ENCODE peak calls at places on chromosomes 2 and 18, in four cellular contexts. T is HepG2, G is GM12878, F is K562. S is an unnamed sample.

GRCh38 chr18:78905334-78905733 is 74.3 kb upstream of the SALL3 start:
- DNase-seq in T (no peak), G (no peak), F (no peak), S (peak)

GRCh38 chr2:239765911-239766310 is 259.2 kb downstream of the NDUFA10 start:
- DNase-seq in T (no peak), G (no peak), F (no peak), S (no peak)

GRCh38 chr18:26429535-26429934 is 118.8 kb downstream of the KCTD1 start:
- DNase-seq in T (peak), G (no peak), F (no peak), S (peak)

GRCh38 chr18:70826571-70826970 is 537.7 kb downstream of the SOCS6 start:
- DNase-seq in T (no peak), G (no peak), F (no peak), S (no peak)

GRCh38 chr2:236208281-236208900 is 40.2 kb upstream of the GBX2 start:
- DNase-seq in T (no peak), G (no peak), F (no peak), S (no peak)

GRCh38 chr2:47194410-47194809 is 39.3 kb upstream of the STPG4 start:
- DNase-seq in T (no peak), G (no peak), F (no peak), S (no peak)

GRCh38 chr18:57630759-57631660 is 9.4 kb upstream of the NARS1 start:
- DNase-seq in T (no peak), G (peak), F (no peak), S (no peak)

GRCh38 chr2:190179754-190180312 is 117.3 kb upstream of the MSTN start:
- DNase-seq in T (no peak), G (no peak), F (no peak), S (no peak)

GRCh38 chr2:28415010-28415409 is 22.4 kb downstream of the FOSL2 start:
- DNase-seq in T (no peak), G (no peak), F (no peak), S (no peak)

GRCh38 chr2:216023055-216023648 is 9.8 kb upstream of the MREG start:
- DNase-seq in T (peak), G (no peak), F (peak), S (peak)

GRCh38 chr18:7021994-7022840 is 95.4 kb downstream of the LAMA1 start:
- DNase-seq in T (peak), G (no peak), F (peak), S (no peak)

GRCh38 chr2:214215107-214215506 is 195.7 kb upstream of the VWC2L start:
- DNase-seq in T (no peak), G (no peak), F (no peak), S (no peak)

GRCh38 chr18:45478889-45479288 is 136.4 kb upstream of the SLC14A2 start:
- DNase-seq in T (no peak), G (no peak), F (no peak), S (no peak)

GRCh38 chr2:161017780-161018440 is 142.3 kb upstream of the TANK start:
- DNase-seq in T (no peak), G (no peak), F (no peak), S (no peak)

GRCh38 chr2:174138161-174138560 is 110.2 kb downstream of the OLA1 start:
- DNase-seq in T (peak), G (no peak), F (peak), S (no peak)

GRCh38 chr2:172101707-172102158 is 967 bp downstream of the DLX2 start:
- DNase-seq in T (no peak), G (no peak), F (no peak), S (no peak)

GRCh38 chr2:188369365-188369764 is 77.7 kb downstream of the GULP1 start:
- DNase-seq in T (peak), G (no peak), F (peak), S (no peak)

GRCh38 chr2:199456383-199457146 is 1.2 kb downstream of the SATB2 start:
- DNase-seq in T (no peak), G (no peak), F (no peak), S (no peak)

GRCh38 chr2:173806761-173807160 is 158.4 kb downstream of the SP3 start:
- DNase-seq in T (no peak), G (no peak), F (no peak), S (no peak)

GRCh38 chr2:88764850-88765153 is 73.3 kb downstream of the RPIA start:
- DNase-seq in T (no peak), G (no peak), F (no peak), S (no peak)

GRCh38 chr18:47345996-47346395 is 94.5 kb upstream of the SKOR2 start:
- DNase-seq in T (no peak), G (no peak), F (no peak), S (no peak)

DNA sequence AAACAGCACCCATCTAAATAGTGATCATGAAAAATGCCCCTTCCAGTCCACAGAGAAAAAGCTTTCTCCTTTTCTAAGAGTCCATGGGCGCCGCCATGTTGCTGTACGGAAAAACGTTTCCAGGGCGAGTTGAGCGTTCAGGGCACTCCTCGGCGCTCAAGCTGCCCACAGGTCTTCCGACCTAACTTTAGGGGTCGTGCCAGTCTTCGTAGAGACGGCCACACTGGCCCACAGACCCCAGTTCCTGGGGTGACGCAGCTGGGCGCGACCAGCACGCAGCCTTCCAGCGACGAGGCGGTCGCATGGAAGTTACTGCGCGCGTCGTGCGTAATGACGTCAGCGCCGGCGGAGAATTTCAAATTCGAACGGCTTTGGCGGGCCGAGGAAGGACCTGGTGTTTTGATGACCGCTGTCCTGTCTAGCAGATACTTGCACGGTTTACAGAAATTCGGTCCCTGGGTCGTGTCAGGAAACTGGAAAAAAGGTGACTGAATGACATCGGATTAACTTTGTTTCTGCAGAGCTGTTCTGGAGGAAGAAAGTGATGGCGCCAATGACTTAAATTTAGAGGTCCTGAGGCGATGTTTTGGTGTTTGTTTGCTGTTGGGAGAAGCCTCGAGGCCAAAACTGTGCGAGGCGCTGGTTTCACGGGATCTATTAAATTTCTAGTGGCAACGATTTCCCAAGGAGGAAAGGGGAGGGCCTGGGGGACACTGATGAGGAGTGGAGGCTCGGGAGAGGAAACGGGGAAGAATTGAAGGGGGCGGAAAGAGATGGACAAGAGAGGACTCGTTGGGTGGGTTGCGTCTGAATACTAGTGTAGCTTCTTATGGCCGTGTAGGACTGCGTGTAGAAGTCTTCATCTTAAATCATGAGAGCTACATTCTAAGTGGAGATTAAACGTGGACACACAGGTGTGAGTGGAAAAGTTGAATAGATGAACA is at the start of the genes METTL4 and NDC80:
- DNase-seq in T (peak), G (peak), F (peak), S (peak)
- TF ChIP-seq EP300 in T (no peak), G (no peak), F (peak), S (no peak)

DNA sequence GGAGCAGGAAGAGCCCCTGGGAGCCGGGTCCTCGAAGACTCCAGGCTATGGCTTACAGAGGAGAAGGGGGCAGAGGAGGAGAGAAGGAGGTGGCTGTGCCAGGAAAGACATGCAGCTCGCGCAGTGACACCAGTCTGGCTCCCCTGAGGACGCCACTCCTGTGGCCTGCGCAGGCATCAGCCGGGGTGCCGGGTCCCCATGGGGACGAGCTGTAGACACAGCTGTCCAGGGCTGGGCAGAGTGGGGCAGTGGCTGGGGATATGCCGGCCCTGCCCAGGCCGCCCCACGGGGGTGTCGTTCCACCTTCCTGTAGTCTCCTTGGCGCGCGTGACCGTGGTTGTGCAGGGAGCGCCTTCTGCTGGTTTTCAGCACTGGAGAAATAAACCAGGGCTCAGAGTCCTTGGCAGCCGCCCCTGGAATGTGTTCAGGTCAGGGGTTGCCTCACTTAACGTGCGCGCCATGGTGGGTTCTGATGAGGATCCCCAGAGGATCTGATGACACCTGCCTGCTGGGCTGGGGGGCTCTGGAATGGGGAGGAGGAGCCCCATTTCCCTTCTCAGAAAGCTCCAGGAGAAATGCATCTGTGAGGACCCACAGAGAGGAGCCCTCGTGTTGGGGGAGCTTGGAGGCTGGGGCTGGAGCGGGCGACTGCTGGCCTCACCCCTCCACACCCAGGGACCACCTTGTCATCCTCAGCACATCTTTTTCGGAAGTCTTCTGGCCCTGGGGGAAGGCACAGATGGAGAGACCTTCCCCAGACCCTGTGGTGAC is 26.7 kb downstream of the RAMP1 start:
- DNase-seq in T (no peak), G (no peak), F (no peak), S (no peak)
- TF ChIP-seq POLR2AphosphoS5 in T (no peak), G (no peak), F (no peak), S (no peak)

GRCh38 chr2:144402282-144402681 is 117.6 kb downstream of the ZEB2 start:
- DNase-seq in T (no peak), G (no peak), F (no peak), S (no peak)
- TF ChIP-seq CREB1 in T (no peak), G (no peak), F (no peak), S (no peak)

GRCh38 chr2:15042824-15043223 is 410.3 kb downstream of the LRATD1 start:
- DNase-seq in T (no peak), G (no peak), F (no peak), S (no peak)
- TF ChIP-seq EP300 in T (no peak), G (no peak), F (no peak), S (no peak)

GRCh38 chr18:23401400-23402347 is 51.4 kb upstream of the RIOK3 start:
- DNase-seq in T (peak), G (no peak), F (no peak), S (no peak)
- TF ChIP-seq POLR2AphosphoS5 in T (no peak), G (no peak), F (no peak), S (no peak)

DNA sequence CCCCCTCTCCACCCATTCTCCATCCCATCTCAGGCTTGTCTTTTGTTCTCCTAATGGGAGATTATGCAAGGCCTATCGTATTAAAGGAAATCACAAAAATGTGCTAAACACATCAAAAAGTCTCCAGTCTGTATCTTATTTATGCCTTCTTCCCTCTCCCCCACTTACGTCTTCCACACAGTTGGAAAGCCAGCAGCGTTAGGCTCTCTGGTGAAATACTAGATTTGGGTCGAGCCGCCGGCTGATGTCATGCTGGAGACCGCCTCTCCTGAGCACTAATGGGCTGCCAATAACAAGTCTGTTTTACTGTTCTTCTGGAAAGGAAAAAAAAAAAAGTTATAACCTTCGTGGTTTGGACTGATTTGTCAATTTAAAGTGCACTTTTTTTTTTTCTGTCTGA is 182.7 kb upstream of the SIX2 start:
- DNase-seq in T (no peak), G (no peak), F (no peak), S (no peak)
- TF ChIP-seq CREB1 in T (no peak), G (no peak), F (no peak), S (no peak)

GRCh38 chr2:11467126-11467649 is 1.2 kb upstream of the E2F6 start:
- DNase-seq in T (no peak), G (no peak), F (no peak), S (no peak)

GRCh38 chr2:11467749-11468148 is 1.8 kb upstream of the E2F6 start:
- DNase-seq in T (no peak), G (no peak), F (no peak), S (no peak)

GRCh38 chr2:11466307-11467125 is 555 bp upstream of the E2F6 start:
- DNase-seq in T (no peak), G (no peak), F (no peak), S (no peak)

GRCh38 chr2:11465110-11465484 is 864 bp downstream of the E2F6 start:
- DNase-seq in T (no peak), G (no peak), F (no peak), S (no peak)

GRCh38 chr2:11465485-11466306 is at the start of gene E2F6:
- DNase-seq in T (peak), G (peak), F (peak), S (peak)
- TF ChIP-seq EP300 in T (peak), G (no peak), F (peak), S (peak)